ENCODE peak calls at places on chromosomes 6 and 20, in seven cellular contexts. M, C, K, Q, J, B and N are unnamed samples.
A peak's percentile ranks its signal among the peaks of the same experiment; 100 is the strongest.

GRCh38 chr6:71473908-71474307 is 185.3 kb downstream of the OGFRL1 start:
- DNase-seq in K (no peak), J (no peak), C (peak; percentile 77), M (no peak), Q (no peak), B (peak; percentile 92), N (peak; percentile 89)

GRCh38 chr20:34269996-34270627 is 28.9 kb downstream of the ASIP start:
- DNase-seq in K (no peak), M (no peak), B (no peak), C (no peak), J (no peak), Q (no peak), N (no peak)

GRCh38 chr6:157089258-157089657 is 234.1 kb downstream of the TMEM242 start:
- DNase-seq in B (no peak), Q (peak; percentile 90), J (no peak), K (peak; percentile 91), C (no peak), M (no peak), N (no peak)

GRCh38 chr20:44702776-44703175 is 12.4 kb upstream of the CCN5 start:
- DNase-seq in J (peak; percentile 82), M (no peak), C (no peak), K (no peak), B (peak; percentile 92), Q (no peak), N (no peak)

GRCh38 chr20:17621229-17621968 is 51.5 kb downstream of the DSTN start:
- DNase-seq in B (no peak), M (peak; percentile 43), C (no peak), Q (no peak), J (no peak), K (no peak), N (no peak)

GRCh38 chr6:113596477-113596876 is 260.7 kb upstream of the MARCKS start:
- DNase-seq in J (no peak), C (no peak), M (no peak), K (no peak), Q (no peak), B (no peak), N (no peak)

GRCh38 chr20:46364670-46365482 is 41.5 kb downstream of the ELMO2 start:
- DNase-seq in M (no peak), C (no peak), J (peak; percentile 33), K (no peak), Q (no peak), B (no peak), N (no peak)

GRCh38 chr20:39661833-39662232 is 699.7 kb downstream of the DHX35 start:
- DNase-seq in C (no peak), B (no peak), M (no peak), K (no peak), Q (no peak), J (no peak), N (no peak)

GRCh38 chr6:24428615-24429014 is 25.9 kb downstream of the MRS2 start:
- DNase-seq in Q (no peak), K (no peak), B (no peak), M (no peak), C (peak; percentile 88), J (no peak), N (peak; percentile 29)

GRCh38 chr6:137399949-137400443 is 94.2 kb downstream of the OLIG3 start:
- DNase-seq in Q (no peak), B (no peak), M (no peak), C (no peak), J (no peak), K (peak; percentile 57), N (no peak)

GRCh38 chr20:7497985-7498384 is 442.3 kb downstream of the HAO1 start:
- DNase-seq in Q (no peak), M (no peak), B (no peak), K (no peak), C (peak; percentile 94), J (no peak), N (peak; percentile 76)

GRCh38 chr6:90393232-90393884 is 96.7 kb upstream of the BACH2 start:
- DNase-seq in C (peak; percentile 69), J (no peak), Q (peak; percentile 76), K (peak; percentile 89), M (no peak), B (no peak), N (no peak)

GRCh38 chr6:142879076-142879475 is 65.9 kb downstream of the HIVEP2 start:
- DNase-seq in Q (no peak), J (no peak), B (no peak), K (no peak), M (no peak), C (no peak), N (no peak)

GRCh38 chr20:2984956-2985661 is 58.3 kb upstream of the GNRH2 start:
- DNase-seq in K (no peak), C (peak; percentile 46), B (no peak), Q (no peak), M (no peak), J (no peak), N (peak; percentile 37)

GRCh38 chr6:150004101-150004782 is 21.1 kb downstream of the RAET1L start:
- DNase-seq in M (no peak), C (no peak), J (no peak), K (no peak), Q (no peak), B (no peak), N (no peak)

GRCh38 chr6:160103825-160104100 is 17.9 kb upstream of the SLC22A1 start:
- DNase-seq in M (no peak), B (no peak), K (no peak), C (no peak), J (no peak), Q (no peak), N (no peak)

GRCh38 chr6:31659649-31660223 is 842 bp downstream of the C6orf47 start:
- DNase-seq in C (peak; percentile 42), J (no peak), K (peak; percentile 70), M (no peak), Q (peak; percentile 37), B (no peak), N (no peak)
- H3K27ac ChIP-seq in C (peak overlapping the region; percentile 28), J (peak overlapping the region; percentile 42), K (peak overlapping the region; percentile 73), M (peak overlapping the region; percentile 90), Q (no peak overlapping the region), B (peak overlapping the region; percentile 87), N (peak overlapping the region; percentile 78)

GRCh38 chr20:47748851-47749250 is 36.4 kb downstream of the SULF2 start:
- DNase-seq in K (no peak), J (no peak), M (no peak), C (no peak), Q (no peak), B (no peak), N (no peak)
- H3K27ac ChIP-seq in K (no peak overlapping the region), J (no peak overlapping the region), M (peak overlapping the region; percentile 79), C (no peak overlapping the region), Q (no peak overlapping the region), B (no peak overlapping the region), N (no peak overlapping the region)

GRCh38 chr6:31317036-31317435 is 39.9 kb downstream of the HLA-B start:
- DNase-seq in M (no peak), Q (no peak), C (no peak), B (no peak), K (no peak), J (no peak), N (no peak)

GRCh38 chr6:31321820-31322219 is 35.2 kb downstream of the HLA-B start:
- DNase-seq in M (no peak), B (no peak), J (no peak), C (peak; percentile 18), K (peak; percentile 77), Q (peak; percentile 43), N (no peak)

GRCh38 chr6:31321005-31321707 is 35.8 kb downstream of the HLA-B start:
- DNase-seq in B (no peak), K (no peak), Q (no peak), C (no peak), J (no peak), M (no peak), N (no peak)
- H3K27ac ChIP-seq in B (no peak overlapping the region), K (no peak overlapping the region), Q (no peak overlapping the region), C (no peak overlapping the region), J (no peak overlapping the region), M (no peak overlapping the region), N (no peak overlapping the region)

GRCh38 chr20:63702751-63703470 is 4.9 kb downstream of the ARFRP1 start:
- DNase-seq in B (peak; percentile 59), Q (no peak), K (no peak), J (no peak), M (peak; percentile 66), C (no peak), N (no peak)
- H3K27ac ChIP-seq in B (no peak overlapping the region), Q (no peak overlapping the region), K (no peak overlapping the region), J (no peak overlapping the region), M (no peak overlapping the region), C (no peak overlapping the region), N (no peak overlapping the region)

GRCh38 chr20:19996970-19997369 is 20.2 kb upstream of the NAA20 start:
- DNase-seq in K (no peak), C (no peak), M (no peak), J (no peak), Q (no peak), B (no peak), N (no peak)
- H3K27ac ChIP-seq in K (no peak overlapping the region), C (no peak overlapping the region), M (peak overlapping the region; percentile 2), J (peak overlapping the region; percentile 71), Q (no peak overlapping the region), B (no peak overlapping the region), N (peak overlapping the region; percentile 6)

DNA sequence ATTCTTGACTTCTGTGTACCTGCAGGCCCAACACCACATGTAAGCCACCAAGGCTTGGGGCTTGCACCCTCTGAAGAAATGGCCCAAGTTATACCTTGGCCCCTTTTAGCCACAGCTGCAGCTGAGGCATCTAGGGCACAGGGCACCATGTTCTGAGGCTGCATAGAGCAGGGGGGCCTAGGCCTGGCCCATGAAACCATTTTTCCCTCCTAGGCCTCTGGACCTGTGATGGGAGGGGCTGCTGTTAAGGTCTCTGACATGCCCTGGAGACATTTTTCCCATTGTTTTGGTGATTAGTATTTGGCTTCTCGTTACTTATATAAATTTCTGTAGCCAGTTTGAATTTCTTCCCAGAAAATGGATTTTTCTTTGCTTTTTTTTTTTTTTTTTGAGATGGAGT is 50.4 kb upstream of the SEC63 start:
- DNase-seq in K (no peak), M (no peak), J (no peak), B (no peak), C (no peak), Q (no peak), N (no peak)
- H3K27ac ChIP-seq in K (no peak overlapping the region), M (no peak overlapping the region), J (no peak overlapping the region), B (no peak overlapping the region), C (no peak overlapping the region), Q (no peak overlapping the region), N (no peak overlapping the region)

GRCh38 chr6:26056583-26057350 is 30.5 kb upstream of the HFE start:
- DNase-seq in K (peak; percentile 68), J (no peak), B (peak; percentile 65), Q (peak; percentile 56), C (peak; percentile 48), M (no peak), N (no peak)

GRCh38 chr6:26054659-26054936 is 32.6 kb upstream of the HFE start:
- DNase-seq in M (no peak), Q (no peak), J (no peak), K (no peak), C (no peak), B (no peak), N (no peak)

GRCh38 chr6:26053929-26054658 is 33.1 kb upstream of the HFE start:
- DNase-seq in K (no peak), C (peak; percentile 19), Q (no peak), M (no peak), B (no peak), J (no peak), N (no peak)

GRCh38 chr6:26054937-26055669 is 32.1 kb upstream of the HFE start:
- DNase-seq in C (peak; percentile 93), K (peak; percentile 91), J (peak; percentile 47), M (no peak), Q (peak; percentile 91), B (peak; percentile 97), N (peak; percentile 87)

GRCh38 chr6:26055670-26056582 is 31.3 kb upstream of the HFE start:
- DNase-seq in C (peak; percentile 96), M (peak; percentile 96), Q (peak; percentile 88), B (peak; percentile 93), K (peak; percentile 96), J (peak; percentile 65), N (no peak)
- H3K27ac ChIP-seq in C (peak overlapping the region; percentile 81), M (peak overlapping the region; percentile 96), Q (peak overlapping the region; percentile 90), B (peak overlapping the region; percentile 97), K (peak overlapping the region; percentile 90), J (peak overlapping the region; percentile 86), N (peak overlapping the region; percentile 87)